ENCODE peak calls at places on chromosomes 13 and 19, in eight cellular contexts. W is kidney epithelial cell, D is cardiac muscle cell, X is omental fat pad, Q is lower lobe of right lung, Z is cardiac fibroblast, I is nephron progenitor cell, N is fibroblast of lung. M is an unnamed sample.
A peak's percentile ranks its signal among the peaks of the same experiment; 100 is the strongest.

GRCh38 chr13:33800646-33801186 is 17.2 kb upstream of the RFC3 start:
- DNase-seq in W (no peak), D (no peak), X (no peak), Q (no peak), Z (no peak), I (no peak), N (no peak), M (no peak)

GRCh38 chr13:22648325-22648758 is 532.4 kb upstream of the SGCG start:
- DNase-seq in W (no peak), D (no peak), X (no peak), Q (no peak), Z (no peak), I (peak; percentile 40), N (no peak), M (peak; percentile 7)

GRCh38 chr13:99214232-99214631 is 13.6 kb downstream of the UBAC2 start:
- DNase-seq in W (no peak), D (no peak), X (no peak), Q (no peak), Z (no peak), I (no peak), N (no peak), M (no peak)

GRCh38 chr13:28837111-28837510 is 17.0 kb downstream of the MTUS2 start:
- DNase-seq in W (no peak), D (no peak), X (no peak), Q (no peak), Z (no peak), I (no peak), N (no peak), M (no peak)

GRCh38 chr19:3129112-3129511 is 6.7 kb upstream of the GNA15 start:
- DNase-seq in W (no peak), D (peak; percentile 76), X (no peak), Q (no peak), Z (peak; percentile 85), I (no peak), N (peak; percentile 45), M (peak; percentile 78)

GRCh38 chr19:19368087-19368486 is 37.4 kb upstream of the GATAD2A start:
- DNase-seq in W (no peak), D (no peak), X (no peak), Q (no peak), Z (no peak), I (no peak), N (no peak), M (no peak)

GRCh38 chr13:44359983-44360375 is 13.6 kb upstream of the SERP2 start:
- DNase-seq in W (no peak), D (no peak), X (no peak), Q (no peak), Z (no peak), I (no peak), N (no peak), M (no peak)

GRCh38 chr13:108860418-108860817 is 231.0 kb downstream of the MYO16 start:
- DNase-seq in W (no peak), D (no peak), X (no peak), Q (no peak), Z (no peak), I (no peak), N (no peak), M (no peak)

GRCh38 chr13:40490086-40490723 is 176.2 kb downstream of the FOXO1 start:
- DNase-seq in W (no peak), D (no peak), X (no peak), Q (no peak), Z (no peak), I (no peak), N (no peak), M (no peak)

GRCh38 chr19:1768248-1768647 is 14.9 kb downstream of the ONECUT3 start:
- DNase-seq in W (no peak), D (peak; percentile 22), X (no peak), Q (no peak), Z (peak; percentile 43), I (peak; percentile 73), N (no peak), M (peak; percentile 18)

GRCh38 chr19:50419580-50420035 is 870 bp downstream of the SPIB start:
- DNase-seq in W (no peak), D (no peak), X (no peak), Q (no peak), Z (no peak), I (no peak), N (no peak), M (no peak)

GRCh38 chr19:11551603-11552235 is 7.3 kb downstream of the ELOF1 start:
- DNase-seq in W (no peak), D (peak; percentile 23), X (no peak), Q (no peak), Z (peak; percentile 20), I (peak; percentile 52), N (no peak), M (no peak)

GRCh38 chr13:46295531-46296464 is 84.1 kb downstream of the LRRC63 start:
- DNase-seq in W (peak; percentile 77), D (peak; percentile 97), X (no peak), Q (peak; percentile 62), Z (peak; percentile 97), I (no peak), N (peak; percentile 96), M (peak; percentile 98)

GRCh38 chr19:32914879-32915278 is 45.3 kb upstream of the SLC7A9 start:
- DNase-seq in W (no peak), D (no peak), X (no peak), Q (no peak), Z (no peak), I (no peak), N (no peak), M (peak; percentile 8)

DNA sequence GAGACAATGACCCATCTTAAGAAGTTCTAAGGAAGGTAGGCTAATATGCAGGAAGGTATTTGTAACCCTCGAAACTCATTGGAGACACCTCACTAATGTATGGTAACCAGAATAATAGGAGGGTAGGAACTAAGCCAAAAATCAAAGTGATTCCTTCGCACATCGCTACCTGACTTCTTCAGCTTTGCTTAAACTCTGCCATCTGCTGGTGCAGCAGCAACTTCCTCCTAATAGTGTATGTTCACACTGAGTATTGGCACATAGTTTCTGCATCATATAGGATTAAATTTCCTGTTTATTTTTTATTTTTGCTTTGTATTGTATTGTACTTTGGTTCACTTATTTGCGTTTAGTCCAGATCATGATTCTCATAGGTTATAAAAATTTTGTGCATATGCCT is 676.2 kb downstream of the GPC5 start:
- DNase-seq in W (no peak), D (peak; percentile 22), X (no peak), Q (no peak), Z (peak; percentile 2), I (no peak), N (no peak), M (no peak)
- TF ChIP-seq CTCF in W (peak; percentile 65), D (peak; percentile 45), X (no peak), Q (peak; percentile 26), Z (no peak), I (peak; percentile 38), N (peak; percentile 61), M (no peak)

DNA sequence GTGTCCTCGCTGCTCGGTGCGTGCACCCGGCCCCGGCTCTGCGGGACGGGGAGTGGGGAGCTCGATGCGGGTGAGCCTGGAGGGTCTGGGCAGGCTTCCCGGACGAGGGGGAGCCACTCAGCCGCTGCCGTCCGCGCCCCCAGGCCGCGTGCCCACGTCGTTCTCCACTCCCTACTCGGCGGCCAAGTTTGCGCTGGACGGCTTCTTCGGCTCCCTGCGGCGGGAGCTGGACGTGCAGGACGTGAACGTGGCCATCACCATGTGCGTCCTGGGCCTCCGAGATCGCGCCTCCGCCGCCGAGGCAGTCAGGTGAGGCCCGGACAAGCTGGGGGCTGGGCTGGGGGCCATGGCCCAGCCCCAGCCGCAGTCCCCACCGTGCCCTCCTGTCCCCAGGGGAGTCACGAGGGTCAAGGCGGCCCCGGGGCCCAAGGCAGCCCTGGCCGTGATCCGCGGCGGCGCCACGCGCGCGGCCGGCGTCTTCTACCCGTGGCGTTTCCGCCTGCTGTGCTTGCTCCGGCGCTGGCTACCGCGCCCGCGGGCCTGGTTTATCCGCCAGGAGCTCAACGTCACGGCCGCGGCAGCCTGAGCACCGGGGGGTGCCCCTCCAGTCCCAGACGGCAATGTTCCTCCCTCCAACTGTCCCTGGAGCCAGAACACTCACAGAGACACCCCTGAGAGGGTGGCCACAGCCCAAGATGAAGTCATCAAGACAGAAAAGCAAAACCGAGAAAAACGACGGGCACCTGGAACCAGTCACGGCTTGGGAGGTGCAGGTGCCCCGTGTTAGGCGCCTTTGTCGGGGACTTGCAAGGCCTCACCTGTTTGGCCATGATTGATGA is 2.5 kb upstream of the RPL36 start:
- DNase-seq in W (no peak), D (no peak), X (no peak), Q (peak; percentile 55), Z (no peak), I (no peak), N (no peak), M (no peak)
- TF ChIP-seq CTCF in W (no peak), D (no peak), X (no peak), Q (no peak), Z (no peak), I (no peak), N (no peak), M (no peak)

GRCh38 chr19:18057557-18057956 is 29.2 kb downstream of the IL12RB1 start:
- DNase-seq in W (no peak), D (peak; percentile 49), X (no peak), Q (no peak), Z (peak; percentile 21), I (no peak), N (no peak), M (peak; percentile 24)
- TF ChIP-seq CTCF in W (no peak), D (no peak), X (no peak), Q (no peak), Z (no peak), I (no peak), N (no peak), M (no peak)

GRCh38 chr13:95261956-95262355 is 39.3 kb downstream of the ABCC4 start:
- DNase-seq in W (no peak), D (no peak), X (no peak), Q (no peak), Z (no peak), I (no peak), N (no peak), M (no peak)

GRCh38 chr13:95264225-95264624 is 37.0 kb downstream of the ABCC4 start:
- DNase-seq in W (no peak), D (no peak), X (no peak), Q (no peak), Z (no peak), I (no peak), N (no peak), M (no peak)

GRCh38 chr13:95262837-95263381 is 38.3 kb downstream of the ABCC4 start:
- DNase-seq in W (no peak), D (no peak), X (no peak), Q (no peak), Z (no peak), I (no peak), N (no peak), M (no peak)

GRCh38 chr13:95269756-95270155 is 31.5 kb downstream of the ABCC4 start:
- DNase-seq in W (no peak), D (no peak), X (no peak), Q (no peak), Z (no peak), I (no peak), N (no peak), M (no peak)

DNA sequence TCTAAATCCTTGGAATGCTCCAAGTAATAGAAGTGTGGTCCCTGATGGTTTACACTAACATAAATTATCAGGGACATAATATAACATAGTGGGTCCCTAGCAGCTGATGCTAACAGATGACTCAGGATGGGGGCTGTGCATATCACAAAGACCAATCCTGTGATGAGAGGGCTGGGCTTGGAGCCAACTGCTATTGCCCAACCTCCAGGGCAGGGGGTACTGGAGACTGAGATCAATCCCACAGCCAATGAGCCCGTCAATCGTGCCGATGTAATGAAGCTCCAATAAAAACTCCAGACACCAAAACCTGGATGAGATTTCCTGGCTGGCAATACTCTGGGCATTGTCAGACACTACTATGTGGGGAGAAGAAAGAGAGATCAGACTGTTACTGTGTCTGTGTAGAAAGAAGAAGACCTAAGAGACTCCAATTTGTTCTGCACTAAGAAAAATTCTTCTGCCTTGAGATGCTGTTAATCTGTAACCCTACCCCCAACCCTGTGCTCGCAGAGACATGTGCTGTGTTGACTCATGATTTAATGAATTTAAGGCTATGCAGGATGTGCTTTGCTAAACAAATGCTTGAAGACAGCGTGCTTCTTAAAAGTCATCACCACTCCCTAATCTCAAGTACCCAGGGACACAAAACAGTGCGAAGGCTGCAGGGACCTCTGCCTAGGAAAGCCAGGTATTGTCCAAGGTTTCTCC is 33.4 kb downstream of the ABCC4 start:
- DNase-seq in W (peak; percentile 80), D (peak; percentile 81), X (no peak), Q (no peak), Z (peak; percentile 76), I (no peak), N (peak; percentile 91), M (peak; percentile 93)
- TF ChIP-seq CTCF in W (no peak), D (no peak), X (no peak), Q (no peak), Z (no peak), I (no peak), N (no peak), M (no peak)

M was measured in fibroblast of mammary gland.